ENCODE peak calls at places on chromosome 4, in eight cellular contexts. U is esophagus squamous epithelium, X is AG10803, F is lower lobe of right lung, M is H9, S is heart left ventricle, B is fibroblast of lung, J is GM13976. I is an unnamed sample.

GRCh38 chr4:125389713-125390112 is 75.0 kb downstream of the FAT4 start:
- DNase-seq in U (no peak), X (peak; percentile 98), F (no peak), M (no peak), S (no peak), B (peak; percentile 94), J (no peak), I (no peak)

GRCh38 chr4:99404595-99405287 is 30.4 kb downstream of the ADH7 start:
- DNase-seq in U (no peak), X (peak; percentile 97), F (no peak), M (no peak), S (no peak), B (peak; percentile 96), J (peak; percentile 41), I (no peak)

GRCh38 chr4:81214518-81215218 is 354 bp downstream of the PRKG2 start:
- DNase-seq in U (no peak), X (peak; percentile 31), F (peak; percentile 47), M (peak; percentile 58), S (no peak), B (peak; percentile 54), J (no peak), I (peak; percentile 33)

GRCh38 chr4:67106846-67107467 is 438.3 kb downstream of the CENPC start:
- DNase-seq in U (no peak), X (no peak), F (no peak), M (no peak), S (no peak), B (no peak), J (no peak), I (no peak)

GRCh38 chr4:26912810-26913209 is 52.2 kb downstream of the STIM2 start:
- DNase-seq in U (no peak), X (peak; percentile 3), F (no peak), M (no peak), S (no peak), B (no peak), J (no peak), I (no peak)

GRCh38 chr4:16869594-16870245 is 28.7 kb downstream of the LDB2 start:
- DNase-seq in U (no peak), X (no peak), F (no peak), M (no peak), S (no peak), B (no peak), J (no peak), I (no peak)

GRCh38 chr4:176635372-176636261 is 157.1 kb downstream of the VEGFC start:
- DNase-seq in U (no peak), X (peak; percentile 84), F (no peak), M (no peak), S (no peak), B (peak; percentile 86), J (no peak), I (no peak)

GRCh38 chr4:138138774-138139173 is 103.4 kb downstream of the SLC7A11 start:
- DNase-seq in U (no peak), X (no peak), F (no peak), M (no peak), S (no peak), B (no peak), J (no peak), I (no peak)

GRCh38 chr4:115152081-115152480 is 38.7 kb upstream of the NDST4 start:
- DNase-seq in U (no peak), X (no peak), F (no peak), M (no peak), S (no peak), B (no peak), J (no peak), I (no peak)

GRCh38 chr4:73251384-73251783 is 7.2 kb downstream of the ANKRD17 start:
- DNase-seq in U (no peak), X (no peak), F (no peak), M (no peak), S (no peak), B (no peak), J (no peak), I (no peak)

GRCh38 chr4:1009647-1010521 is 1.5 kb upstream of the FGFRL1 start:
- DNase-seq in U (peak; percentile 28), X (peak; percentile 44), F (peak; percentile 79), M (peak; percentile 73), S (peak; percentile 91), B (peak; percentile 51), J (peak; percentile 92), I (peak; percentile 78)
- TF ChIP-seq CTCF in U (peak; percentile 33), X (peak; percentile 13), F (no peak), M (no peak), S (peak; percentile 21), B (no peak), J (no peak), I (peak; percentile 17)

GRCh38 chr4:69470561-69470960 is 25.1 kb downstream of the UGT2B4 start:
- DNase-seq in U (no peak), X (no peak), F (no peak), M (no peak), S (no peak), B (no peak), J (no peak), I (no peak)
- TF ChIP-seq CTCF in U (no peak), X (no peak), F (no peak), M (peak; percentile 59), S (no peak), B (no peak), J (no peak), I (no peak)

GRCh38 chr4:15695240-15695699 is 7.6 kb upstream of the BST1 start:
- DNase-seq in U (no peak), X (peak; percentile 99), F (no peak), M (peak; percentile 54), S (no peak), B (peak; percentile 74), J (no peak), I (no peak)
- TF ChIP-seq CTCF in U (peak; percentile 16), X (peak; percentile 22), F (no peak), M (no peak), S (no peak), B (no peak), J (no peak), I (no peak)

GRCh38 chr4:143026459-143027170 is 158.1 kb upstream of the USP38 start:
- DNase-seq in U (no peak), X (no peak), F (no peak), M (no peak), S (no peak), B (peak; percentile 64), J (no peak), I (no peak)

GRCh38 chr4:143023519-143023918 is 161.2 kb upstream of the USP38 start:
- DNase-seq in U (no peak), X (no peak), F (no peak), M (no peak), S (no peak), B (peak; percentile 49), J (no peak), I (no peak)

GRCh38 chr4:143021384-143021783 is 163.3 kb upstream of the USP38 start:
- DNase-seq in U (no peak), X (no peak), F (no peak), M (no peak), S (no peak), B (no peak), J (peak; percentile 41), I (no peak)

GRCh38 chr4:143019351-143019750 is 165.4 kb upstream of the USP38 start:
- DNase-seq in U (no peak), X (no peak), F (no peak), M (no peak), S (no peak), B (no peak), J (no peak), I (no peak)

GRCh38 chr4:143025111-143025704 is 159.5 kb upstream of the USP38 start:
- DNase-seq in U (no peak), X (peak; percentile 58), F (no peak), M (peak; percentile 53), S (no peak), B (peak; percentile 81), J (no peak), I (peak; percentile 26)
- TF ChIP-seq CTCF in U (no peak), X (peak; percentile 54), F (peak; percentile 40), M (peak; percentile 73), S (peak; percentile 51), B (peak; percentile 60), J (peak; percentile 46), I (no peak)

GRCh38 chr4:103497692-103498091 is 222.1 kb downstream of the TACR3 start:
- DNase-seq in U (no peak), X (no peak), F (no peak), M (no peak), S (no peak), B (no peak), J (no peak), I (no peak)

GRCh38 chr4:103498161-103499070 is 221.4 kb downstream of the TACR3 start:
- DNase-seq in U (no peak), X (peak; percentile 76), F (no peak), M (no peak), S (no peak), B (peak; percentile 62), J (peak; percentile 34), I (no peak)

GRCh38 chr4:103493450-103494159 is 226.2 kb downstream of the TACR3 start:
- DNase-seq in U (no peak), X (no peak), F (no peak), M (no peak), S (no peak), B (no peak), J (no peak), I (no peak)

GRCh38 chr4:103496800-103497199 is 223.0 kb downstream of the TACR3 start:
- DNase-seq in U (no peak), X (no peak), F (no peak), M (no peak), S (no peak), B (no peak), J (no peak), I (no peak)

DNA sequence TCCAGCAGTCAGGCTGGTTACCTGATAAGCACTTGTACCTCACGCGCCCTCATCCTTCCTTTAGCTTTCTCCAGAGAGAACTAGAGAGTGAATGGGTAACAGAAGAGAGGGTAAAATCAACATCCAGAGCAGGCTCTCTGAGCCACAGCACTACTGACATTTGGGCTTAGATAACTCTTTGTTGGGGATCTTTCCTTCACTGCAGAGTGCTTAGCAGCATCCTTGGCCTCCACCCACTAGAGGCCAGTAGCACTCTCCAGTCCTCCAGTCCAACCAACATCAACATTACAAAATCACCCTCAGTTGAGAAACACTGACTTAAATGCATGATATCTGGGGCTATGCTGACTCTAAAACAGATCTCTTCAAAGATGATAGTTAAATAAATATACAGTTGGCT is 220.7 kb downstream of the TACR3 start:
- DNase-seq in U (no peak), X (peak; percentile 48), F (no peak), M (no peak), S (no peak), B (peak; percentile 17), J (no peak), I (no peak)
- TF ChIP-seq CTCF in U (no peak), X (peak; percentile 49), F (no peak), M (peak; percentile 40), S (no peak), B (peak; percentile 20), J (peak; percentile 14), I (no peak)

GRCh38 chr4:161419822-161420221 is 744.0 kb downstream of the FSTL5 start:
- DNase-seq in U (no peak), X (no peak), F (no peak), M (peak; percentile 33), S (no peak), B (no peak), J (no peak), I (peak; percentile 46)
- TF ChIP-seq CTCF in U (no peak), X (peak; percentile 19), F (no peak), M (peak; percentile 61), S (no peak), B (no peak), J (no peak), I (peak; percentile 66)

GRCh38 chr4:132076829-132077228 is 1072.3 kb upstream of the PCDH10 start:
- DNase-seq in U (no peak), X (no peak), F (no peak), M (no peak), S (no peak), B (no peak), J (no peak), I (no peak)
- TF ChIP-seq CTCF in U (no peak), X (no peak), F (no peak), M (peak; percentile 43), S (no peak), B (peak; percentile 8), J (no peak), I (no peak)

I was measured in endothelial cell.